ENCODE peak calls at places on chromosomes 12 and 14, in seven cellular contexts. U, X, Y, I, O, V and Q are unnamed samples.

GRCh38 chr14:29458547-29458946 is 469.1 kb downstream of the PRKD1 start:
- DNase-seq in U (no peak), X (no peak), Y (no peak), I (no peak), O (no peak), V (no peak), Q (no peak)

GRCh38 chr14:23299986-23300686 is 2.5 kb downstream of the PPP1R3E start:
- DNase-seq in U (no peak), X (no peak), Y (no peak), I (no peak), O (no peak), V (no peak), Q (no peak)

GRCh38 chr14:41297961-41298690 is 308.6 kb upstream of the LRFN5 start:
- DNase-seq in U (no peak), X (no peak), Y (no peak), I (no peak), O (no peak), V (no peak), Q (no peak)

GRCh38 chr12:21815306-21816062 is 41.0 kb upstream of the KCNJ8 start:
- DNase-seq in U (no peak), X (no peak), Y (no peak), I (no peak), O (no peak), V (no peak), Q (no peak)

GRCh38 chr14:68283378-68284123 is 464.0 kb downstream of the RAD51B start:
- DNase-seq in U (peak; percentile 48), X (no peak), Y (peak; percentile 30), I (peak; percentile 77), O (peak; percentile 29), V (no peak), Q (peak; percentile 77)

GRCh38 chr14:85233756-85234545 is 296.0 kb upstream of the FLRT2 start:
- DNase-seq in U (no peak), X (no peak), Y (no peak), I (no peak), O (no peak), V (no peak), Q (no peak)

GRCh38 chr12:75479963-75480461 is 543 bp upstream of the GLIPR1 start:
- DNase-seq in U (no peak), X (no peak), Y (no peak), I (no peak), O (no peak), V (no peak), Q (no peak)

GRCh38 chr14:50351016-50351415 is 38.9 kb downstream of the DMAC2L start:
- DNase-seq in U (no peak), X (no peak), Y (no peak), I (no peak), O (no peak), V (no peak), Q (no peak)

GRCh38 chr12:50246873-50247612 is 36.3 kb downstream of the LIMA1 start:
- DNase-seq in U (peak; percentile 44), X (peak; percentile 47), Y (peak; percentile 83), I (no peak), O (peak; percentile 68), V (peak; percentile 93), Q (no peak)

GRCh38 chr14:61368061-61368710 is 46.8 kb downstream of the PRKCH start:
- DNase-seq in U (no peak), X (no peak), Y (no peak), I (no peak), O (no peak), V (no peak), Q (no peak)

GRCh38 chr14:59961518-59962062 is 41.6 kb downstream of the LRRC9 start:
- DNase-seq in U (no peak), X (no peak), Y (no peak), I (no peak), O (no peak), V (no peak), Q (no peak)

GRCh38 chr12:87596636-87597035 is 432.6 kb downstream of the C12orf50 start:
- DNase-seq in U (no peak), X (no peak), Y (no peak), I (no peak), O (no peak), V (no peak), Q (no peak)

GRCh38 chr12:43370299-43370698 is 181.7 kb downstream of the ADAMTS20 start:
- DNase-seq in U (no peak), X (no peak), Y (no peak), I (no peak), O (no peak), V (no peak), Q (no peak)

GRCh38 chr12:52699960-52700359 is 3.4 kb downstream of the KRT77 start:
- DNase-seq in U (no peak), X (no peak), Y (no peak), I (no peak), O (no peak), V (no peak), Q (no peak)
- H3K27me3 ChIP-seq in U (no peaks in the 10 kb centered on the region), X (no peaks in the 10 kb centered on the region), Y (no peaks in the 10 kb centered on the region), I (peaks cover 4% of the 10 kb centered on the region), O (peaks cover 41% of the 10 kb centered on the region), V (no peaks in the 10 kb centered on the region), Q (no peaks in the 10 kb centered on the region)

GRCh38 chr12:47820631-47821345 is 1.1 kb upstream of the HDAC7 start:
- DNase-seq in U (no peak), X (peak; percentile 88), Y (peak; percentile 87), I (no peak), O (peak; percentile 85), V (peak; percentile 92), Q (no peak)
- H3K4me1 ChIP-seq in U (peaks cover 56% of the 10 kb centered on the region), X (peaks cover 55% of the 10 kb centered on the region), Y (peaks cover 34% of the 10 kb centered on the region), I (peaks cover 80% of the 10 kb centered on the region), O (peaks cover 94% of the 10 kb centered on the region), V (peaks cover 13% of the 10 kb centered on the region), Q (peaks cover 87% of the 10 kb centered on the region)

GRCh38 chr14:51382506-51382905 is 142.5 kb downstream of the TMX1 start:
- DNase-seq in U (no peak), X (no peak), Y (no peak), I (no peak), O (no peak), V (no peak), Q (no peak)
- H3K27ac ChIP-seq in U (no peak overlapping the region), X (no peak overlapping the region), Y (no peak overlapping the region), I (no peak overlapping the region), O (no peak overlapping the region), V (no peak overlapping the region), Q (no peak overlapping the region)

DNA sequence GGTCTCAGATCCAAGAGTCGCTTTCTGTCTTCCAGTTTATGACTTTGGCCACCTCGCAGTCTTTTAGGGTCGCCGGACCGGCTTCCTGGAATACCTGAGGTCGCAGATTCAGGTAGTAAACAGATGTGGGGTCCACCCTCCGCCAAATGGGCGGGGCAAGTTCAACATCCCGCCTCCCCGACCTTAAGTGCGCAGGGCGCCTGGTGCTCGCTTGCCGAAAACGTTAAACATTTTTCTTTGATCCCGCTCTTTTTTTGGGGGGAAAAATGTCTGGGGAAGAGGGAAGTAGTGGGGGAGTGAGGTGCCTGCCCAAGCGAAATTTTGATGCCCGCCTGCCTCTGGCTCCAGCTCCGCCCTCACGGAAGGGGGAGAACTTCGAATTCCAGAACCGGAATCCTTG is 73.9 kb upstream of the TBX5 start:
- DNase-seq in U (no peak), X (peak; percentile 16), Y (no peak), I (no peak), O (no peak), V (no peak), Q (no peak)
- H3K27me3 ChIP-seq in U (peaks cover 24% of the 10 kb centered on the region), X (no peaks in the 10 kb centered on the region), Y (peaks cover 10% of the 10 kb centered on the region), I (peaks cover 37% of the 10 kb centered on the region), O (peaks cover 89% of the 10 kb centered on the region), V (no peaks in the 10 kb centered on the region), Q (peaks cover 38% of the 10 kb centered on the region)

GRCh38 chr12:125871811-125872594 is 806.8 kb downstream of the AACS start:
- DNase-seq in U (no peak), X (no peak), Y (no peak), I (no peak), O (peak; percentile 33), V (no peak), Q (no peak)
- H3K4me1 ChIP-seq in U (no peaks in the 10 kb centered on the region), X (no peaks in the 10 kb centered on the region), Y (no peaks in the 10 kb centered on the region), I (no peaks in the 10 kb centered on the region), O (peaks cover 6% of the 10 kb centered on the region), V (no peaks in the 10 kb centered on the region), Q (no peaks in the 10 kb centered on the region)

DNA sequence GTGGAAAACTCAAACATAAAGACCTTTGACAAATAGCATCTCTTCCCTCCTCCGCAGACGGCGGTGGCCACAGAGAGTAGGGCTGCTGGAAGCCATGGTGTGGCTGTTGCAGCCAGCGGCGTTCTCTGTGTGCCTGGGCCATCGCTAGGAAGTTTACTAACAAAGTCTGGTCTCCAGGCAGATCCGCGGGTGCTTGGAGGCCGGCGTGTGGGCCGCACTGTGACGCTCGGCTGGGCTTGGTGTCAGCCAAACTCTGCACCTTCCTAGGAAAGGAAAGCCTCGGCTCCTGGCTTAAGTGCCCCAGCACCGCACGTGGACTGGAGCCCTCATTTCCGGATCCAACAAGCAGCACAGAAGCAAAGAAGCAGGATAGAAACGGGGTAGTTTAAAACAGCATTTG is 65.5 kb downstream of the CCDC88C start:
- DNase-seq in U (no peak), X (peak; percentile 47), Y (peak; percentile 37), I (peak; percentile 47), O (peak; percentile 68), V (peak; percentile 48), Q (no peak)
- H3K27ac ChIP-seq in U (peak overlapping the region; percentile 75), X (no peak overlapping the region), Y (no peak overlapping the region), I (peak overlapping the region; percentile 66), O (peak overlapping the region; percentile 67), V (no peak overlapping the region), Q (peak overlapping the region; percentile 88)

DNA sequence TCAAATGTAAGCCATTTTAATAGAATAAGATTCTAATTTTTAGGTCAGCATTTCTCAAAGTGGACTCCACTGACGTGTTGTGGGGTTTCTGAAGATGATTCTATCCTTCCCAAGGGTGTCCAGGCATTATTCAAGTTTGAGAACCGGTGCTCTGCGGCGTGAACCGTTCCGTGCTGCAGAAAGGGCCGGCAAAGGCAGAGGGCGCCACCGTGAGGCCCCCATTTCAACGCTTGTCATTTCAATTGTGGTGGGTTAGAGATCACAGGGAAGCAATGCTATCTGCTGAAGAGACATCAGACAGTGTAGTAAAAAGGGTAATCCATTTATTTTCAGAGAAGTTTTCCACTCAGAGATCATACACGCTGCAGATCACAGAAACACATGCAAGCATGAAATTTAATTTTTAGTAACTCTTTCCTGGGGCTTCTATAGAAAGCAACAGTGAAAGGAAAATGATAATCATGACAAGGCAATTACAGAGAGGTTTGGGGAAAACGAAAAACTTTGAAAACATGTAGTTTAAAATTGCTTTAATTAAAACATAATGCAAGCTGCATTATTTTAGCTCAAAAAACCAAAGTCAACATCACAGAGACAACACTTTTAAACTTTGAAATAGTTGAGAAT is 201.7 kb downstream of the EXOC5 start:
- DNase-seq in U (peak; percentile 41), X (peak; percentile 73), Y (peak; percentile 21), I (no peak), O (no peak), V (no peak), Q (no peak)
- H3K27me3 ChIP-seq in U (no peaks in the 10 kb centered on the region), X (no peaks in the 10 kb centered on the region), Y (no peaks in the 10 kb centered on the region), I (no peaks in the 10 kb centered on the region), O (peaks cover 71% of the 10 kb centered on the region), V (no peaks in the 10 kb centered on the region), Q (no peaks in the 10 kb centered on the region)

GRCh38 chr12:46390881-46391280 is 18.3 kb upstream of the SLC38A2 start:
- DNase-seq in U (no peak), X (no peak), Y (no peak), I (no peak), O (no peak), V (no peak), Q (no peak)
- H3K4me1 ChIP-seq in U (no peaks in the 10 kb centered on the region), X (peaks cover 10% of the 10 kb centered on the region), Y (peaks cover 33% of the 10 kb centered on the region), I (peaks cover 11% of the 10 kb centered on the region), O (peaks cover 37% of the 10 kb centered on the region), V (peaks cover 10% of the 10 kb centered on the region), Q (peaks cover 15% of the 10 kb centered on the region)